ENCODE peak calls at places on chromosomes 4 and X, in eight cellular contexts. Z is tibial artery, W is thyroid gland, I is fibroblast of lung, H is astrocyte of the spinal cord, D is NB4, N is K562, Q is fibroblast of the aortic adventitia. C is an unnamed sample.

GRCh38 chr4:150337709-150338108 is 244.2 kb upstream of the MAB21L2 start:
- DNase-seq in Z (no peak), I (peak), Q (peak), N (no peak), D (no peak), H (no peak), W (no peak), C (no peak)

GRCh38 chrX:31367816-31368215 is 296.0 kb upstream of the FTHL17 start:
- DNase-seq in N (no peak), Z (no peak), W (no peak), D (no peak), H (no peak), I (no peak), Q (no peak), C (no peak)

GRCh38 chr4:141020801-141021261 is 112.4 kb downstream of the RNF150 start:
- DNase-seq in W (no peak), H (peak), D (no peak), Q (peak), N (no peak), I (peak), Z (no peak), C (no peak)

GRCh38 chr4:174207370-174207769 is 76.1 kb downstream of the FBXO8 start:
- DNase-seq in Z (no peak), D (no peak), H (no peak), I (no peak), Q (no peak), N (no peak), W (no peak), C (no peak)

GRCh38 chr4:40688446-40689095 is 58.9 kb upstream of the RBM47 start:
- DNase-seq in W (no peak), H (no peak), Q (no peak), N (no peak), I (no peak), D (no peak), Z (no peak), C (no peak)

GRCh38 chr4:151933122-151933827 is 172.5 kb upstream of the GATB start:
- DNase-seq in Q (peak), W (peak), N (no peak), D (peak), Z (no peak), I (peak), H (no peak), C (no peak)

GRCh38 chrX:124433186-124433585 is 86.8 kb downstream of the SH2D1A start:
- DNase-seq in Z (no peak), N (no peak), D (no peak), H (no peak), Q (no peak), I (no peak), W (no peak), C (no peak)

GRCh38 chrX:150028692-150029091 is 90.4 kb upstream of the EOLA2 start:
- DNase-seq in H (no peak), Z (no peak), D (no peak), W (no peak), Q (no peak), N (no peak), I (no peak), C (no peak)

GRCh38 chr4:151766691-151767090 is 5.9 kb upstream of the GATB start:
- DNase-seq in Q (no peak), I (no peak), N (no peak), W (no peak), H (no peak), Z (no peak), D (no peak), C (no peak)

DNA sequence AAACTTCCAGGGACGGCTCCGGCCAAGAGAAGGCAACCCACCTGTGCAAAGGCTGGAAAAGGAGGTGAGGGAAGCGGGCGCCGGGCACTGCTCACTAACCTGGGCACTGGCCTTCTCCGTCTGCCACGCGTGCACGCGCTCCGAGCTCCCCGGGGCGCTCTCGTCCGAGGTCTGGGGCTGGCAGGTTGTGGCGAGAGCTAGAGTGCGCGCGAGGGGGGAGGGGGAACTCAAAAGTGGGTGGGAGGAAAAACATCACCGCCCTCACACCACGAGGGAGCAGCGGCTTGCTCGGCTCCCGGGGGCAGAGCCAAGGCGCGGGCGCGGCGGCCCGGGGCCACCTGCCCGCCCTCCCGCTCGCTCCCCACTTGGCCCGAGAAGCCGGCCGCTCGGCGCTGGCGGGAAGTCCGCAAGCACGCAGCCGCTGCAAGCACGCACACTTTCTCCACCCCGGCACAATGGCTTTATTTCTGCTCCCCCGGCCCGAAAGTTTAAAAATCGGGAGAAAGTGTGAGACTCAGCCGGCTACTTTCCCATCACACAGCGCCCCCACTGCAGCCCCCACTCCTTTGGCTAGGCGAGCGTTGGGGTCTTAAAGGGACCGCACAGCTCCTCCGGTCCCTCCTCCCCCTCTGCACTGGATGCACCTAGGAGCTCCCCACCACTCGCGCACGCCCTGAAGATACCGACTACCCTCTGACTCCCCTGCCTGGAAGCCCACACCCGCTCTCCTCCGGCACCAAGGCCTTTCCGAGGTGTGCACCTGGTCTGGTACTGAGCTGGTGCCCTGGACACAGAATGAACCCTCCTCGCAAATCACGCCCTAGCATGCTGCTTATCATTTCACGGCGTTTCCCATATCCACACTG is at the start of gene CHRDL1:
- DNase-seq in H (peak), N (no peak), D (no peak), W (peak), I (peak), Q (no peak), Z (peak), C (no peak)
- H3K4me3 ChIP-seq in H (peak), N (no peak), D (no peak), W (peak), I (peak), Q (peak), Z (peak), C (no peak)

GRCh38 chr4:144782345-144782744 is 136.4 kb downstream of the HHIP start:
- DNase-seq in W (no peak), Q (peak), H (peak), I (peak), D (no peak), Z (no peak), N (no peak), C (no peak)

GRCh38 chr4:144788469-144788868 is 142.5 kb downstream of the HHIP start:
- DNase-seq in N (no peak), Z (no peak), H (no peak), Q (no peak), D (no peak), W (no peak), I (no peak), C (no peak)

DNA sequence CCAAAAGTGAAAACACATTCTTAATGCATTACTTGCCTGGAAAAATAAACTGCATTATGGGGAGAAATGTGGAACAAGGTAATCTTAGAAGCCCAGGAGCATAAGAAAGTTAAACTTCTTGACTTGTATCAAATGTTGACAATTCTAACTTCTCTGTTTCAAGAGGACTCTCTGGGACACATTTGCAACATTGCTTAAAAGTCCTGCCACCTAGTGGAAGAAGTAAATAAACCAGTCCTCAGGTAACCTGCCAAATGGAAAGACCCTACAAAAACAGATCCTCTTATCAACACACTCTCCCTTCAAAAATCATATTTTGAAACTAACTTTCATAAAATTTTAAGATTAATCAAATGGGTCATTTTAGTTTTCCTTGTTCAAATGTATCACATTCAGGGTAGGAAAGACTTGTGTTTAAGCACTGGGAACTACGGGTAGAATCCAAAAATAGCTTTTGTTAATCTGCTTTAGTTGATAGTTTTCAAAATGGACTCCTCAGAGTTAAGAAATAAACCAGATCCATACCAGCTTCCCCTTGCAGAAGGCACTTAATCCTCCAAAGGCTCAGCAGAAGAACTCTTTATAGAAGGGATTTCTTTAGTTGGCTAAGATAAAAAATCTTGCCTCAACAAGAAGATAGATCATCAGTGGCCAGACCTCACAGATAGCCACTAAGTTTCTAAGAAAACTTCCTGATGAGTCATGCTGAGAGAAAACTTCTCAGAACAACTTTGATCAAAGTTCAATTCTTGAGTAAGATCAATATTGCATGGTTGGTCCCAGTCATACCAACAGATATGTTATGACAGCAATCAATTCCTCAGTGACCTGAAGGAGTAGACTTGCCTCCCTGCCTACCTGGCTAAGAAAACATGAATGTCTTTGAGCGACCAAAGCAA is 141.7 kb downstream of the HHIP start:
- DNase-seq in H (peak), Q (peak), Z (no peak), W (no peak), D (peak), N (peak), I (peak), C (no peak)
- TF ChIP-seq CTCF in H (peak), Q (peak), Z (no peak), W (no peak), D (peak), N (peak), I (peak), C (peak)

DNA sequence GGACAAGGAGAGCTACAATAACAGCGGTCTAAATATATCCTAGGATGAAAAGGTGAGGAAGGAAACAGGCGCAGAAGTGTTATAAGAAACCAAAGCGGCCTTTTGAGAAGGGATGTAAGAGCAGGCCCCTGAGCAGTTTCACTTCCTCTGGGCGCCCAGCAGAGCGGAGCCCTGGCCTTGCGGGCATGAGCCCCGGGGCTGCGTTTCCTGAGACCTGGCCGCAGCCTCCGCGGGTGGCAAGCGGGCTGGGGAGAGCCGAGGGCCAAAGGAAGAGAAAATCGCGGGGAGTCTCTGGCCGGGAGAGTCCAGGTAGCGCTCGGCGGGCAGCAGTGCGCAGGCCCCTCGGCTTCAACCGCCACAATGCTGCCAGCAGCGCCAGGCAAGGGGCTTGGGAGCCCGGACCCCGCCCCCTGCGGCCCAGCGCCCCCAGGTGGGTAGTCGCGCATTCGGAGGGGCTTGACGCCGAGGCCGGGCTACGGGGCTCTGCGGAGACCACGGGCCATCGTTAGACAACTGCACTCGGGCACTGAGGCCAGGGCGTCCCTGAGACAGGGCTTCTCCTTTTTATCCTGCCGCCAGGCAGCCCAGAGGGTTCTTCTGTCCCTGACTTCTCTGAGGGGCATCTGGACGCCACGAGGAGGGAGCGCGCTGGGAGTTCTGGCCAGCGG is at the start of gene BANK1:
- DNase-seq in D (peak), H (peak), I (peak), N (no peak), W (peak), Z (peak), Q (no peak), C (peak)
- H3K4me3 ChIP-seq in D (peak), H (peak), I (peak), N (peak), W (peak), Z (peak), Q (peak), C (peak)

GRCh38 chr4:74659576-74660411 is 134.5 kb downstream of the BTC start:
- DNase-seq in I (peak), Q (peak), W (peak), H (peak), Z (no peak), D (peak), N (peak), C (peak)

GRCh38 chr4:74658114-74658513 is 136.2 kb downstream of the BTC start:
- DNase-seq in Z (no peak), W (no peak), H (no peak), D (peak), Q (no peak), N (no peak), I (no peak), C (no peak)

GRCh38 chr4:74654230-74654681 is 140.1 kb downstream of the BTC start:
- DNase-seq in Q (no peak), Z (no peak), H (no peak), N (no peak), D (peak), I (peak), W (no peak), C (no peak)

GRCh38 chr4:74653331-74654229 is 140.7 kb downstream of the BTC start:
- DNase-seq in I (no peak), Z (no peak), W (no peak), N (no peak), Q (no peak), H (no peak), D (no peak), C (no peak)

DNA sequence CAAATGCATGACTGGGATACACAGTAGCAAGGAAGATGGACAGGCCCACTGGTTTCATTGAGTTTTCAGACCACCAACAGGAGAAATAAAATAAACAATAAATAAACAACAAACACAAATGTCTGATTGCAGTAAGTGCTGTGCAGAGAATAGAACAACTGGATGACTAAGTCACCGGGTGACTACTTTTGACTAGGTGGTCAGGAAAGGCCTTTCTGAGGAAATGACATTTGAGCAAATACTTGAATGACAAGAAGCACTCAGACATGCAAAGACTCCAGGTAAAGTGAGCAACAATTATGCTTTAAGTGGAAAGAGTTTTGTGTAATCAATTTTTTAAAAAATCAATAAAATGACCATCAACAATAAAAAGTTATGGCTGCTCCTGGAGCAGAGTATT is 137.7 kb downstream of the BTC start:
- DNase-seq in Z (no peak), D (no peak), W (no peak), I (no peak), Q (no peak), H (no peak), N (no peak), C (no peak)
- TF ChIP-seq CTCF in Z (no peak), D (no peak), W (no peak), I (no peak), Q (no peak), H (no peak), N (no peak), C (no peak)

GRCh38 chr4:1872918-1873269 is 1.7 kb downstream of the NSD2 start:
- DNase-seq in W (no peak), I (peak), H (peak), N (no peak), Z (no peak), Q (peak), D (peak), C (no peak)
- H3K4me3 ChIP-seq in W (no peak), I (peak), H (peak), N (peak), Z (no peak), Q (peak), D (peak), C (no peak)

GRCh38 chrX:135625995-135626394 is 87.4 kb upstream of the CT45A1 start:
- DNase-seq in Q (peak), Z (no peak), D (peak), N (peak), W (no peak), I (no peak), H (no peak), C (no peak)
- TF ChIP-seq CTCF in Q (no peak), Z (no peak), D (no peak), N (no peak), W (no peak), I (no peak), H (no peak), C (no peak)

GRCh38 chr4:56674984-56675383 is 6.1 kb downstream of the HOPX start:
- DNase-seq in Z (no peak), Q (peak), I (peak), W (peak), D (no peak), N (no peak), H (peak), C (no peak)
- H3K4me3 ChIP-seq in Z (no peak), Q (no peak), I (no peak), W (no peak), D (no peak), N (no peak), H (no peak), C (no peak)

DNA sequence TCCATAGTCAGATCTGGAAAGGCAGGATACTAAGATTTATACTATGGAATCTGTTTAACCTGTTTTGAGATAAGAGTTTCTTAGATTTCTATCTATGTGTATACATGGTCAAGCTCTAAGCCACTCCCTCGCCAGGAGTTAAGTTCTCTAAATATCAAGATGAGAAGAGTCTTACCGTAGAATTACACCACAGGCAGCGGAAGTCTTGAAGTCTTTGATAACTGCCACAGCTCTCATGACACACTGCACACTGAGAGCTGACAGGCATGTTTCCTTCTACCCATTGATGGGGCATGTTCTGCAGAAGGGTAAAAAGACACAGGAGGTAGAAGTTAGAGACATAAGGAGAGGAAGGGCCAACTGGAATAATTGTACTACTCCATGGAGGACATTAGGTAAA is 67.7 kb downstream of the DGKK start:
- DNase-seq in W (no peak), D (no peak), Z (no peak), N (no peak), Q (no peak), I (no peak), H (no peak), C (no peak)
- TF ChIP-seq CTCF in W (no peak), D (no peak), Z (no peak), N (no peak), Q (no peak), I (no peak), H (no peak), C (no peak)

GRCh38 chrX:45767021-45767491 is 566.4 kb upstream of the DIPK2B start:
- DNase-seq in I (peak), W (no peak), Z (no peak), Q (peak), H (peak), D (peak), N (no peak), C (no peak)
- H3K4me3 ChIP-seq in I (peak), W (peak), Z (peak), Q (peak), H (peak), D (peak), N (peak), C (no peak)

GRCh38 chr4:113893546-113893945 is 85.9 kb downstream of the ARSJ start:
- DNase-seq in D (no peak), H (no peak), N (no peak), Z (no peak), W (no peak), Q (peak), I (no peak), C (no peak)
- TF ChIP-seq CTCF in D (peak), H (peak), N (no peak), Z (no peak), W (no peak), Q (peak), I (peak), C (no peak)

C was measured in adrenal gland.